ENCODE peak calls at places on chromosomes 11 and 22, in seven cellular contexts. S is HFFc6; R is GM04504; Y is bronchial epithelial cell; L is Calu3; Z is activated naive CD8-positive, alpha-beta T cell treated with anti-CD3 and anti-CD28 coated beads, Interleukin-2, amount 50 U/mL, for 24 hours; V is T-helper 1 cell. Q is an unnamed sample.

GRCh38 chr11:22785251-22785650 is 44.4 kb downstream of the SVIP start:
- DNase-seq in Y (peak; percentile 92), S (no peak), L (peak; percentile 9), R (no peak), V (no peak), Z (no peak), Q (no peak)

GRCh38 chr11:46367244-46367915 is 14.1 kb upstream of the MDK start:
- DNase-seq in S (peak; percentile 24), Y (no peak), V (peak; percentile 66), R (no peak), L (peak; percentile 72), Z (peak; percentile 87), Q (no peak)

GRCh38 chr22:30182833-30183232 is 63.7 kb downstream of the LIF start:
- DNase-seq in Y (no peak), S (no peak), V (no peak), R (no peak), L (no peak), Z (no peak), Q (no peak)

GRCh38 chr22:37824674-37825641 is 1.8 kb downstream of the GALR3 start:
- DNase-seq in R (no peak), V (peak; percentile 41), L (no peak), Y (no peak), S (no peak), Z (peak; percentile 14), Q (no peak)

GRCh38 chr11:65616575-65617001 is 1.0 kb downstream of the PCNX3 start:
- DNase-seq in R (no peak), V (peak; percentile 49), Y (no peak), S (no peak), L (no peak), Z (peak; percentile 27), Q (no peak)

GRCh38 chr22:31083377-31083768 is 2.3 kb downstream of the SMTN start:
- DNase-seq in Z (no peak), S (no peak), Y (no peak), L (no peak), V (no peak), R (no peak), Q (no peak)

GRCh38 chr11:34437224-34437879 is 1.4 kb upstream of the CAT start:
- DNase-seq in Y (no peak), L (no peak), Z (no peak), R (no peak), V (no peak), S (no peak), Q (no peak)

GRCh38 chr11:46916669-46917108 is 1.7 kb downstream of the LRP4 start:
- DNase-seq in Z (peak; percentile 25), Y (peak; percentile 73), L (peak; percentile 26), R (peak; percentile 34), V (no peak), S (peak; percentile 60), Q (peak; percentile 96)

GRCh38 chr22:31628969-31629723 is 32.9 kb downstream of the PISD start:
- DNase-seq in L (no peak), V (peak; percentile 20), R (no peak), Y (no peak), Z (no peak), S (no peak), Q (no peak)

GRCh38 chr11:69920500-69921428 is 101.5 kb upstream of the FGF3 start:
- DNase-seq in Z (no peak), V (no peak), Y (no peak), L (no peak), R (no peak), S (no peak), Q (no peak)

GRCh38 chr11:45890886-45891550 is 5.6 kb downstream of the MAPK8IP1 start:
- DNase-seq in Y (no peak), R (no peak), Z (no peak), V (no peak), L (no peak), S (no peak), Q (no peak)

GRCh38 chr11:128497057-128497957 is 90.1 kb downstream of the ETS1 start:
- DNase-seq in Y (peak; percentile 79), R (peak; percentile 99), L (peak; percentile 59), S (peak; percentile 95), Z (no peak), V (peak; percentile 59), Q (peak; percentile 75)

GRCh38 chr11:94400839-94401772 is at the start of gene GPR83:
- DNase-seq in R (no peak), Y (no peak), S (no peak), V (no peak), L (no peak), Z (no peak), Q (no peak)

GRCh38 chr11:84019576-84020194 is 733.5 kb upstream of the CCDC90B start:
- DNase-seq in L (no peak), R (peak; percentile 25), V (no peak), Z (no peak), Y (no peak), S (peak; percentile 3), Q (no peak)

GRCh38 chr11:124415356-124415923 is 9.2 kb downstream of the OR8B4 start:
- DNase-seq in R (no peak), Y (peak; percentile 53), V (peak; percentile 4), L (no peak), Z (no peak), S (peak; percentile 29), Q (peak; percentile 23)

GRCh38 chr11:129402196-129402595 is 26.5 kb downstream of the BARX2 start:
- DNase-seq in R (no peak), S (no peak), L (no peak), Y (peak; percentile 31), Z (no peak), V (no peak), Q (no peak)

GRCh38 chr22:40044870-40045834 is 50.4 kb downstream of the FAM83F start:
- DNase-seq in Z (peak; percentile 83), Y (no peak), S (no peak), L (peak; percentile 71), V (peak; percentile 67), R (no peak), Q (peak; percentile 31)

GRCh38 chr11:113593698-113594308 is 112.3 kb downstream of the TMPRSS5 start:
- DNase-seq in S (no peak), V (peak; percentile 73), Z (peak; percentile 20), L (no peak), Y (no peak), R (no peak), Q (no peak)

GRCh38 chr11:119668685-119669084 is 60.3 kb downstream of the NECTIN1 start:
- DNase-seq in L (no peak), V (no peak), R (no peak), Z (no peak), S (no peak), Y (no peak), Q (no peak)

GRCh38 chr11:58567889-58568512 is 7.7 kb downstream of the LPXN start:
- DNase-seq in L (peak; percentile 72), R (peak; percentile 28), S (peak; percentile 39), Z (peak; percentile 78), V (peak; percentile 75), Y (peak; percentile 61), Q (peak; percentile 36)

GRCh38 chr22:29147241-29147919 is 58.3 kb upstream of the EMID1 start:
- DNase-seq in V (no peak), R (no peak), Z (no peak), L (no peak), Y (no peak), S (no peak), Q (no peak)

GRCh38 chr22:42959472-42960145 is 55.3 kb downstream of the PACSIN2 start:
- DNase-seq in L (peak; percentile 77), Y (peak; percentile 75), S (peak; percentile 40), Z (peak; percentile 13), R (peak; percentile 71), V (no peak), Q (peak; percentile 56)

GRCh38 chr11:111792314-111792713 is 26.1 kb upstream of the PPP2R1B start:
- DNase-seq in L (no peak), Y (no peak), V (no peak), R (no peak), S (no peak), Z (no peak), Q (no peak)

GRCh38 chr11:7977251-7977917 is 9.8 kb upstream of the EIF3F start:
- DNase-seq in V (no peak), Z (no peak), L (no peak), Y (peak; percentile 77), S (peak; percentile 87), R (peak; percentile 79), Q (no peak)

GRCh38 chr22:42909363-42910058 is 52.4 kb upstream of the ARFGAP3 start:
- DNase-seq in V (no peak), S (no peak), L (no peak), Z (no peak), R (no peak), Y (no peak), Q (no peak)

GRCh38 chr22:20182378-20182777 is 31.5 kb upstream of the CCDC188 start:
- DNase-seq in V (no peak), Y (no peak), R (no peak), Z (no peak), L (no peak), S (no peak), Q (no peak)

GRCh38 chr11:131754671-131755070 is 384.3 kb downstream of the NTM start:
- DNase-seq in S (peak; percentile 31), Z (no peak), V (no peak), L (no peak), Y (no peak), R (no peak), Q (no peak)

GRCh38 chr11:79397252-79397651 is 43.6 kb downstream of the TENM4 start:
- DNase-seq in Y (peak; percentile 24), Z (no peak), L (no peak), R (no peak), S (peak; percentile 69), V (no peak), Q (no peak)

GRCh38 chr11:118144869-118145268 is 7.8 kb downstream of the SCN4B start:
- DNase-seq in V (no peak), S (no peak), R (no peak), Y (no peak), Z (no peak), L (no peak), Q (no peak)

GRCh38 chr11:3200388-3201111 is 18.1 kb downstream of the MRGPRG start:
- DNase-seq in L (no peak), R (no peak), S (no peak), Y (no peak), Z (no peak), V (no peak), Q (no peak)

GRCh38 chr11:1978865-1979473 is 18.7 kb downstream of the H19 start:
- DNase-seq in Y (no peak), V (no peak), Z (no peak), L (no peak), R (no peak), S (no peak), Q (no peak)

GRCh38 chr22:40193429-40194421 is 16.0 kb downstream of the TNRC6B start:
- DNase-seq in V (no peak), Z (no peak), S (no peak), R (no peak), Y (peak; percentile 36), L (no peak), Q (no peak)

GRCh38 chr22:31248138-31248745 is 36.1 kb downstream of the LIMK2 start:
- DNase-seq in R (peak; percentile 83), L (no peak), V (peak; percentile 70), Z (peak; percentile 42), Y (peak; percentile 93), S (peak; percentile 89), Q (peak; percentile 87)

GRCh38 chr11:131796541-131796940 is 426.1 kb downstream of the NTM start:
- DNase-seq in L (no peak), V (no peak), Z (no peak), R (no peak), Y (no peak), S (no peak), Q (no peak)